ENCODE peak calls at places on chromosome 9, in nine cellular contexts. J is HuH-7; E is OCI-M1; W is activated CD4-positive, alpha-beta memory T cell treated with anti-CD3 and anti-CD28 coated beads, Interleukin-2, amount 10 ng/mL, durations not matched to agents 7 days and 5 days; V is iPS-NIHi11; S is HS-27A; O is Kasumi-1; T is HS-5; G is IMR-90. H is an unnamed sample.

GRCh38 chr9:113587471-113588031 is 124.0 kb downstream of the RGS3 start:
- DNase-seq in J (peak), E (peak), W (no peak), V (peak), S (no peak), O (no peak), T (no peak), G (peak), H (no peak)

GRCh38 chr9:119365291-119366027 is 3.8 kb downstream of the BRINP1 start:
- DNase-seq in J (peak), E (peak), W (no peak), V (peak), S (no peak), O (peak), T (no peak), G (no peak), H (no peak)

GRCh38 chr9:115524467-115525059 is 406.6 kb upstream of the TNC start:
- DNase-seq in J (peak), E (peak), W (no peak), V (peak), S (peak), O (peak), T (peak), G (peak), H (no peak)

GRCh38 chr9:78029601-78030552 is 1.7 kb downstream of the GNAQ start:
- DNase-seq in J (peak), E (peak), W (peak), V (no peak), S (no peak), O (peak), T (no peak), G (peak), H (no peak)

GRCh38 chr9:81028504-81028903 is 660.8 kb downstream of the TLE1 start:
- DNase-seq in J (no peak), E (no peak), W (no peak), V (peak), S (peak), O (no peak), T (peak), G (peak), H (peak)

GRCh38 chr9:91047529-91047928 is 245.9 kb downstream of the SYK start:
- DNase-seq in J (no peak), E (no peak), W (peak), V (no peak), S (no peak), O (no peak), T (no peak), G (no peak), H (no peak)

GRCh38 chr9:17509151-17509550 is 69.7 kb upstream of the SH3GL2 start:
- DNase-seq in J (no peak), E (no peak), W (no peak), V (no peak), S (no peak), O (no peak), T (no peak), G (no peak), H (no peak)

GRCh38 chr9:130245474-130245873 is 20.1 kb upstream of the HMCN2 start:
- DNase-seq in J (no peak), E (no peak), W (no peak), V (no peak), S (no peak), O (no peak), T (no peak), G (no peak), H (no peak)

GRCh38 chr9:101625871-101626270 is 31.1 kb upstream of the PPP3R2 start:
- DNase-seq in J (no peak), E (peak), W (no peak), V (no peak), S (no peak), O (no peak), T (no peak), G (peak), H (no peak)

GRCh38 chr9:4596165-4596922 is 65.8 kb upstream of the PLPP6 start:
- DNase-seq in J (no peak), E (no peak), W (peak), V (no peak), S (no peak), O (no peak), T (no peak), G (no peak), H (peak)

GRCh38 chr9:84751921-84752320 is 82.4 kb downstream of the NTRK2 start:
- DNase-seq in J (no peak), E (no peak), W (peak), V (no peak), S (no peak), O (no peak), T (no peak), G (no peak), H (no peak)

GRCh38 chr9:36878986-36879982 is 154.8 kb downstream of the PAX5 start:
- DNase-seq in J (peak), E (peak), W (no peak), V (no peak), S (no peak), O (no peak), T (no peak), G (no peak), H (no peak)

GRCh38 chr9:38006163-38006562 is 62.9 kb downstream of the SHB start:
- DNase-seq in J (no peak), E (no peak), W (no peak), V (no peak), S (no peak), O (no peak), T (no peak), G (no peak), H (no peak)

GRCh38 chr9:114153761-114154596 is 1.4 kb upstream of the COL27A1 start:
- DNase-seq in J (peak), E (no peak), W (no peak), V (peak), S (no peak), O (peak), T (no peak), G (peak), H (no peak)

GRCh38 chr9:81823672-81824554 is 104.3 kb upstream of the SPATA31D4 start:
- DNase-seq in J (no peak), E (no peak), W (no peak), V (no peak), S (no peak), O (no peak), T (no peak), G (no peak), H (no peak)

GRCh38 chr9:4680750-4681149 is 1.4 kb downstream of the CDC37L1 start:
- DNase-seq in J (no peak), E (peak), W (no peak), V (no peak), S (no peak), O (no peak), T (no peak), G (peak), H (no peak)

GRCh38 chr9:36895744-36896260 is 138.3 kb downstream of the PAX5 start:
- DNase-seq in J (no peak), E (no peak), W (no peak), V (no peak), S (no peak), O (no peak), T (no peak), G (no peak), H (no peak)

GRCh38 chr9:124975131-124975530 is 34.2 kb upstream of the GOLGA1 start:
- DNase-seq in J (no peak), E (peak), W (no peak), V (peak), S (no peak), O (no peak), T (no peak), G (peak), H (no peak)

GRCh38 chr9:34036625-34037024 is 12.1 kb downstream of the UBAP2 start:
- DNase-seq in J (no peak), E (no peak), W (no peak), V (no peak), S (no peak), O (no peak), T (no peak), G (no peak), H (no peak)

GRCh38 chr9:8384126-8384525 is 584.5 kb upstream of the DMAC1 start:
- DNase-seq in J (no peak), E (no peak), W (no peak), V (no peak), S (no peak), O (no peak), T (no peak), G (no peak), H (no peak)

GRCh38 chr9:76989501-76989900 is 30.0 kb upstream of the FOXB2 start:
- DNase-seq in J (no peak), E (no peak), W (no peak), V (no peak), S (no peak), O (no peak), T (no peak), G (no peak), H (no peak)

GRCh38 chr9:104313396-104314110 is 190.5 kb upstream of the OR13F1 start:
- DNase-seq in J (no peak), E (no peak), W (no peak), V (no peak), S (no peak), O (no peak), T (no peak), G (no peak), H (no peak)

GRCh38 chr9:33620738-33621439 is 96.8 kb downstream of the ANKRD18B start:
- DNase-seq in J (no peak), E (no peak), W (no peak), V (peak), S (peak), O (no peak), T (no peak), G (peak), H (no peak)

GRCh38 chr9:84230355-84231136 is 110.0 kb downstream of the SLC28A3 start:
- DNase-seq in J (no peak), E (no peak), W (no peak), V (no peak), S (no peak), O (no peak), T (no peak), G (peak), H (no peak)

GRCh38 chr9:33244150-33244784 is 4.3 kb downstream of the SPINK4 start:
- DNase-seq in J (no peak), E (no peak), W (no peak), V (no peak), S (no peak), O (no peak), T (no peak), G (no peak), H (no peak)

GRCh38 chr9:101564252-101564651 is 30.5 kb downstream of the PPP3R2 start:
- DNase-seq in J (no peak), E (no peak), W (no peak), V (no peak), S (no peak), O (no peak), T (no peak), G (no peak), H (no peak)

GRCh38 chr9:72753261-72753893 is 199.5 kb downstream of the ALDH1A1 start:
- DNase-seq in J (no peak), E (peak), W (no peak), V (peak), S (no peak), O (no peak), T (no peak), G (peak), H (no peak)

GRCh38 chr9:5453004-5453403 is 2.7 kb downstream of the CD274 start:
- DNase-seq in J (no peak), E (no peak), W (no peak), V (no peak), S (no peak), O (no peak), T (no peak), G (no peak), H (no peak)

GRCh38 chr9:131545003-131545785 is at the start of gene PRRT1B:
- DNase-seq in J (peak), E (no peak), W (no peak), V (peak), S (no peak), O (no peak), T (no peak), G (no peak), H (no peak)